ENCODE peak calls at places on chromosomes 3 and 15, in four cellular contexts. W is NCI-H1105 treated with DMSO at 0.1 percent for 48 hours, O is H1, H is nephron progenitor cell. G is an unnamed sample.

GRCh38 chr3:180340395-180340794 is 261.6 kb upstream of the TTC14 start:
- DNase-seq in W (no peak), O (no peak), H (no peak), G (no peak)

GRCh38 chr15:56524915-56525314 is 60.0 kb upstream of the MNS1 start:
- DNase-seq in W (no peak), O (no peak), H (no peak), G (no peak)

GRCh38 chr3:88921986-88922385 is 185.4 kb upstream of the EPHA3 start:
- DNase-seq in W (no peak), O (no peak), H (no peak), G (no peak)

GRCh38 chr15:44145495-44145894 is 49.6 kb downstream of the FRMD5 start:
- DNase-seq in W (no peak), O (no peak), H (no peak), G (no peak)

GRCh38 chr15:98745650-98746374 is 97.5 kb downstream of the IGF1R start:
- DNase-seq in W (no peak), O (no peak), H (no peak), G (no peak)

GRCh38 chr3:126284258-126284904 is 72.8 kb downstream of the KLF15 start:
- DNase-seq in W (no peak), O (no peak), H (no peak), G (no peak)

GRCh38 chr15:66692808-66693596 is 9.0 kb upstream of the SMAD6 start:
- DNase-seq in W (no peak), O (no peak), H (no peak), G (no peak)

GRCh38 chr3:69822501-69822900 is 83.2 kb downstream of the MITF start:
- DNase-seq in W (no peak), O (no peak), H (no peak), G (no peak)

GRCh38 chr3:41169038-41169437 is 30.3 kb upstream of the CTNNB1 start:
- DNase-seq in W (no peak), O (no peak), H (no peak), G (no peak)

GRCh38 chr3:50256978-50257890 is 11.7 kb upstream of the SEMA3B start:
- DNase-seq in W (no peak), O (no peak), H (peak; percentile 56), G (no peak)

GRCh38 chr3:3737511-3737910 is 61.7 kb upstream of the LRRN1 start:
- DNase-seq in W (no peak), O (no peak), H (no peak), G (no peak)

GRCh38 chr3:141191097-141191749 is 40.4 kb upstream of the PXYLP1 start:
- DNase-seq in W (no peak), O (no peak), H (no peak), G (no peak)

GRCh38 chr15:88894819-88895767 is at the start of gene HAPLN3:
- DNase-seq in W (no peak), O (no peak), H (peak; percentile 49), G (no peak)

GRCh38 chr3:58250093-58250707 is 12.6 kb downstream of the ABHD6 start:
- DNase-seq in W (no peak), O (no peak), H (peak; percentile 17), G (no peak)

GRCh38 chr3:152270145-152270870 is 1.6 kb downstream of the MBNL1 start:
- DNase-seq in W (peak; percentile 75), O (no peak), H (peak; percentile 17), G (no peak)

GRCh38 chr15:83011271-83012037 is at the start of gene C15orf40:
- DNase-seq in W (peak; percentile 65), O (peak; percentile 79), H (peak; percentile 85), G (peak; percentile 46)

G was measured in cortex of kidney.